ENCODE peak calls at places on chromosomes 7 and 10, in five cellular contexts. T is AG09309; R is HepG2; P is cardiac muscle cell; D is naive thymus-derived CD4-positive, alpha-beta T cell. J is an unnamed sample.

GRCh38 chr7:415646-416525 is 103.8 kb downstream of the PDGFA start:
- DNase-seq in T (no peak), R (no peak), P (no peak), D (no peak), J (no peak)

GRCh38 chr7:18889436-18889835 is 228.0 kb downstream of the TWIST1 start:
- DNase-seq in T (no peak), R (no peak), P (no peak), D (no peak), J (no peak)

GRCh38 chr7:74294191-74294998 is 5.2 kb downstream of the CLIP2 start:
- DNase-seq in T (no peak), R (peak; percentile 89), P (peak; percentile 67), D (no peak), J (no peak)

GRCh38 chr10:3791974-3792633 is 7.1 kb upstream of the KLF6 start:
- DNase-seq in T (no peak), R (no peak), P (peak; percentile 40), D (no peak), J (no peak)

GRCh38 chr7:74134117-74134539 is 40.0 kb upstream of the EIF4H start:
- DNase-seq in T (no peak), R (no peak), P (peak; percentile 29), D (no peak), J (no peak)

GRCh38 chr10:17883621-17884020 is 68.1 kb upstream of the SLC39A12 start:
- DNase-seq in T (no peak), R (no peak), P (no peak), D (no peak), J (no peak)

GRCh38 chr7:158902427-158902826 is 46.1 kb downstream of the DYNC2I1 start:
- DNase-seq in T (no peak), R (no peak), P (no peak), D (no peak), J (no peak)

GRCh38 chr10:31101123-31101522 is 69.5 kb upstream of the ZNF438 start:
- DNase-seq in T (peak; percentile 31), R (no peak), P (peak; percentile 66), D (no peak), J (no peak)

GRCh38 chr10:126160571-126160970 is 227.7 kb downstream of the ADAM12 start:
- DNase-seq in T (no peak), R (no peak), P (no peak), D (no peak), J (no peak)

GRCh38 chr10:126842836-126843235 is 62.4 kb upstream of the DOCK1 start:
- DNase-seq in T (no peak), R (no peak), P (no peak), D (no peak), J (no peak)

GRCh38 chr10:14016942-14017341 is 313.8 kb downstream of the FRMD4A start:
- DNase-seq in T (no peak), R (no peak), P (no peak), D (no peak), J (no peak)

GRCh38 chr10:14022954-14023353 is 307.8 kb downstream of the FRMD4A start:
- DNase-seq in T (no peak), R (no peak), P (peak; percentile 16), D (no peak), J (no peak)

GRCh38 chr10:14022052-14022451 is 308.7 kb downstream of the FRMD4A start:
- DNase-seq in T (no peak), R (no peak), P (no peak), D (no peak), J (no peak)

GRCh38 chr10:14017380-14017943 is 313.3 kb downstream of the FRMD4A start:
- DNase-seq in T (peak; percentile 40), R (no peak), P (no peak), D (no peak), J (no peak)

DNA sequence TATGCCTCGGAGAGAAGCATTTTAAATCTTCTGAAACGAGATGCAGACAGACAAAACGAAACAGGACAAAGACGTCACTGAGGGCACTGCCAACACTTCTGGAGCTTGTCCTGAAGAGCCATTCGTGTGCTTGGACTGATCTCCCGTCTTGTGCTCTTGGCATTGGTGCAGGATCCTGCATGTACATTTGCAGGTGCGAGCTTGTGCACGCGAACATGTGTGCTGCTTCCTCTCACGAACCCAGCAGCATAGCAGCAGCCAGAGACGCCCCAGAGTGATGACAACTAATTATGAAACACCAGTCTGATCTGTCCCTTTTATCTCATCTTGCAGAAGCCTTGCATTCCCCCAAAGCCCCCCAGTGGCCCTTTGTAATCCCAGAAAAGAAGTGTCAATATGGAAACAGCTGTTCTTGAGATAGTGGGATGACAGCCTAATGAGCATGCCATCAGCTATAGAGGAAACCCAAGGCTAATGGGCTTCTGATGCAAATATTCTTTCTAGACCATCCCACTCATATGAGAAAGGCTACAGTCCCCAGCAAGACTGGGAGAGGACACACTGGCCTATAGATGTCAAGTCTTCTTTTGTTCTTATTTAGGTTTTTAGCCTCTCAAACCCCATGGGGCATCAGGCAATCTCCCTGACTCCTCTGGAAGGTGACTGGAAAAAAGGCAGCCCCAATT is 310.6 kb downstream of the FRMD4A start:
- DNase-seq in T (no peak), R (no peak), P (peak; percentile 24), D (no peak), J (no peak)
- H3K4me3 ChIP-seq in T (no peak overlapping the region), R (no peak overlapping the region), P (no peak overlapping the region), D (no peak overlapping the region), J (no peak overlapping the region)

GRCh38 chr7:129781128-129781855 is 169.8 kb downstream of the NRF1 start:
- DNase-seq in T (no peak), R (no peak), P (no peak), D (no peak), J (peak; percentile 24)
- H3K4me3 ChIP-seq in T (no peak overlapping the region), R (peak overlapping the region; percentile 82), P (no peak overlapping the region), D (peak overlapping the region; percentile 47), J (peak overlapping the region; percentile 7)

DNA sequence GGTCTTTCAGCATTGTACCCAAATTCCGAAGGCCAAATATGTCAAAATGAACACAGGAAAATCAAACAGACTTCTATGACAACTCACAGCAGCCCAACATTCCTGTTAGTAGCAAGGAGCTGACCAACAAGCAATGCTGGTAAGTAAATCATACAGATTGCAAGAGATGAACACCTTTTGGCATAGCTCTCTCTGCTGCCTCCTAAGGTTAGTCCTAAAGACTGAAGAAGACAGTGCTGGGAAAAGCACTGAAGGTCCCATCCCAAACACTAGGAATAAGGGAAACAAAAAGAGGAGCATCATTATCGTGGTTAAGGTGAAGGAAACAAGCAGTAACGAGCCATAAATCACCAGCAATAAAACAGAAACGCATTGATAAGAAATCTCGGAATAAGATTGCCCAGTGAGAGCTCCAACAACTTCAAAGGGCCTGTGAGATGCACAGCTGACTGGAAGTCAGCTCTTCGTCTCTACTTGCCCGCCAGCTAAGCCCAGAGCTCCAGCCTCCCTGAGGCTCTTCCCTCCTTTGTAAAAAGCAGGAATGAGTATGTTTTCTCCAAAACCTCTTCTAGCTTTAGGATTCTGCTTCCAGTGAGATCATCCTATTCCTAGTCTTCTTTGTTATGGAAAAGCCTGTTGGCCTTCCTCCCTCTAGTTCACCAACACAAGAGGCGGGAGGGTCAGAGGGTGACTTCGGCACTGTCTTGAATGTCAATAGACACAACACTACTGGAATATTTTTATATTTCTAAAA is 15.3 kb downstream of the NUDT5 start:
- DNase-seq in T (no peak), R (no peak), P (no peak), D (no peak), J (no peak)
- H3K4me3 ChIP-seq in T (no peak overlapping the region), R (no peak overlapping the region), P (no peak overlapping the region), D (no peak overlapping the region), J (peak overlapping the region; percentile 57)

GRCh38 chr7:155344618-155345433 is 47.1 kb downstream of the INSIG1 start:
- DNase-seq in T (peak; percentile 14), R (peak; percentile 21), P (peak; percentile 70), D (peak; percentile 91), J (peak; percentile 75)

GRCh38 chr7:155343661-155344121 is 46.0 kb downstream of the INSIG1 start:
- DNase-seq in T (no peak), R (no peak), P (no peak), D (no peak), J (no peak)

GRCh38 chr7:155343150-155343549 is 45.5 kb downstream of the INSIG1 start:
- DNase-seq in T (no peak), R (no peak), P (no peak), D (no peak), J (no peak)

GRCh38 chr7:155345490-155345889 is 47.8 kb downstream of the INSIG1 start:
- DNase-seq in T (no peak), R (no peak), P (no peak), D (no peak), J (no peak)

DNA sequence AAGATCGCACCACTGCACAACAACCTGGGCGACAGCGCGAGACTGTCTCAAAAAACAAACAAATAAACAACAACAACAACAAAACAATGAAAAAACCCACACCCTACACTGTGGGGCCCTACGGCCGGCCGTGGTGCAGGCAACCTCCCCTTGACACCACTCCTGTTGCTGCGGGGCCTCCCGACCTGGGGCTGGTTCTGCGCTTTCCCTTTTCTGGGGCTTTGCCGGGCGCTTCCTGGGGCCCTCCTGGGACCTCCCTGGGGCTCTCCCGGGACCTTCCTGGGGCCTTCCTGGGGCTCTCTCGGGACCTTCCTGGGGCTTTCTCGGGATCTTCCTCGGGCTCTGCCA is 46.6 kb downstream of the INSIG1 start:
- DNase-seq in T (no peak), R (no peak), P (no peak), D (no peak), J (no peak)
- H3K4me3 ChIP-seq in T (no peak overlapping the region), R (no peak overlapping the region), P (no peak overlapping the region), D (peak overlapping the region; percentile 35), J (no peak overlapping the region)

GRCh38 chr10:15714847-15715246 is 4.9 kb downstream of the ITGA8 start:
- DNase-seq in T (no peak), R (no peak), P (no peak), D (no peak), J (no peak)
- H3K4me3 ChIP-seq in T (no peak overlapping the region), R (no peak overlapping the region), P (no peak overlapping the region), D (no peak overlapping the region), J (no peak overlapping the region)

J was measured in CD4-positive, CD25-positive, alpha-beta regulatory T cell.